ENCODE peak calls at places on chromosomes 4 and X, in five cellular contexts. K is GM12878, G is K562, B is HepG2, D is SK-N-SH. X is an unnamed sample.

GRCh38 chr4:39526810-39527295 is 386 bp downstream of the UGDH start:
- DNase-seq in D (no peak), K (no peak), G (no peak), B (no peak), X (no peak)

GRCh38 chr4:2962614-2963184 is 507 bp downstream of the NOP14 start:
- DNase-seq in B (peak), K (no peak), G (peak), D (no peak), X (peak)

GRCh38 chrX:17859609-17860178 is 1.4 kb downstream of the RAI2 start:
- DNase-seq in K (no peak), G (no peak), D (peak), B (no peak), X (no peak)

GRCh38 chrX:116239944-116240391 is 69.4 kb downstream of the AGTR2 start:
- DNase-seq in B (no peak), G (no peak), D (no peak), K (no peak), X (no peak)

GRCh38 chr4:53103489-53103888 is 241.4 kb downstream of the RASL11B start:
- DNase-seq in B (no peak), D (no peak), G (no peak), K (no peak), X (no peak)

GRCh38 chr4:140084426-140084825 is 69.6 kb downstream of the MAML3 start:
- DNase-seq in K (no peak), B (no peak), D (no peak), G (no peak), X (no peak)

GRCh38 chr4:3436798-3437581 is 4.8 kb upstream of the HGFAC start:
- DNase-seq in D (no peak), K (peak), B (no peak), G (no peak), X (no peak)

GRCh38 chrX:46254623-46255022 is 290.6 kb downstream of the ZNF674 start:
- DNase-seq in B (no peak), D (no peak), G (no peak), K (no peak), X (no peak)

GRCh38 chr4:122917731-122918130 is 4.7 kb downstream of the NUDT6 start:
- DNase-seq in D (no peak), B (no peak), K (no peak), G (no peak), X (no peak)

GRCh38 chr4:4791299-4791798 is 68.1 kb upstream of the MSX1 start:
- DNase-seq in B (no peak), D (peak), K (no peak), G (no peak), X (no peak)

GRCh38 chr4:20422398-20422797 is 170.7 kb downstream of the SLIT2 start:
- DNase-seq in B (peak), K (no peak), D (peak), G (peak), X (peak)

GRCh38 chr4:20641971-20642370 is 58.3 kb upstream of the PACRGL start:
- DNase-seq in G (no peak), K (no peak), D (no peak), B (no peak), X (no peak)

GRCh38 chr4:86999244-86999643 is 64.4 kb downstream of the AFF1 start:
- DNase-seq in K (no peak), B (no peak), G (no peak), D (peak), X (no peak)
- TF ChIP-seq FOXM1 in K (no peak), B (no peak), G (no peak), D (no peak), X (no peak)

DNA sequence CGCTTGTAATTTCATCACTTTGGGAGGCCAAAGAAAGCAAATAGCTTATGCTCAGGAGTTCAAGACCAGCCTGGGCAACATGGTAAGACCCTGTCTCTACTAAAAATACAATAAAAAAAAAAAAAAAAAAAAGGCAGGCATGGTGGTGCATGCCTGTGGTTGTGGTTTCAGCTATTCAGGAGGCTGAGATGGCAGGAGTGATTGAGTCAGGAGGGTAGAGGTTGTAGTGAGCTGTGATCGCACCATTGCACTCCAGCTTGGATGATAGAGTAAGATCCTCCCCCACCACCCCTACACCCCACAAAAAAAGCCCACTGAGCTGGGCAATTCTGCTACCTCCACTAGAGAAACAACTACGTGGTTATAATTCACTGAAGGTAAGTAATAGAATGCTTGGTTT is 118.8 kb upstream of the PCDH18 start:
- DNase-seq in D (no peak), B (no peak), G (no peak), K (no peak), X (no peak)
- TF ChIP-seq FOXM1 in D (no peak), B (no peak), G (no peak), K (no peak), X (no peak)

GRCh38 chr4:55781341-55781740 is 38.2 kb upstream of the EXOC1L start:
- DNase-seq in B (no peak), K (no peak), G (no peak), D (no peak), X (no peak)

GRCh38 chr4:55784747-55785146 is 34.8 kb upstream of the EXOC1L start:
- DNase-seq in G (no peak), K (no peak), B (no peak), D (no peak), X (no peak)

DNA sequence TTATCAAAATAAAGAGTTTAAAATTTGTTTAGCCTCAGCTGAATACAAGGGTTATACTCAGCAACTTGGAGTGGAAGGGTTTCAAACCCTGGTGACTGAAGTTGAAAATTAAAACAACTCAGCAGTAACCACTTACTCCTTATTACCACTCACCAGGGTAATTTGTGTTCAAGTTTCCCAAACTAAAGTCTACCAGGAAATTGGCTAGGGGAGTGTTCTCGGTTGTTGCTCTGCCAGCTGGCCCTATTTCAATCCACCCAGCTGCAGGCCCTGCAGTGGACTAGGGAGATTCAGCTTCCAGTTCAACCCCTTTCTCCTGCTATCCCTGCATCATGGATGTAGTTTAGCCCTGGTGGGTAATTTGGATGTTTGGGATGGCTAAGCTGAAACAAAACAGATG is 37.8 kb upstream of the EXOC1L start:
- DNase-seq in G (no peak), B (no peak), K (no peak), D (no peak), X (no peak)
- TF ChIP-seq FOXM1 in G (no peak), B (no peak), K (no peak), D (no peak), X (no peak)

DNA sequence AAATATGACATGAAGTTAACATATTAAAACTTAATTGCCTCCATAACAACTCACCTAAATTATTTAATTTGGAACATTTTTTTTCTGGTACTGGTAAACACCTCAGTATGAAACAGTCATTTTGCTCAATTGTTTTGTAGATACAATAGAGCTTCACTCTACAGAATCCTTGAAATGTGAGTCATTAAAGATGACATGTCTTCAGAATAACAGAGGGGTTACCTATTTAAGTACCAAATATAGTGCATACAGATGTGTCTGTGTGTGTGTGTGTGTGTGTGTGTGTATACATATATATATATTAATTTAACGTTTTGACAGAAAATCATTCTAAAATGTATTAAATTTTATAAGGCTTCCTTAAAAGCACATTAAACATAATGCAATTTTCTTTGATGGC is 297.6 kb downstream of the INPP4B start:
- DNase-seq in G (no peak), B (no peak), D (no peak), K (no peak), X (no peak)
- TF ChIP-seq FOXM1 in G (no peak), B (no peak), D (no peak), K (no peak), X (no peak)

GRCh38 chrX:129843209-129843458 is 552 bp downstream of the ZDHHC9 start:
- DNase-seq in G (no peak), D (no peak), B (no peak), K (no peak), X (no peak)

GRCh38 chrX:129843459-129844306 is at the start of gene ZDHHC9:
- DNase-seq in K (peak), G (peak), D (peak), B (peak), X (peak)

GRCh38 chrX:129845616-129846190 is 2.0 kb upstream of the ZDHHC9 start:
- DNase-seq in K (no peak), G (no peak), B (no peak), D (no peak), X (no peak)

GRCh38 chrX:129842510-129843208 is 1.0 kb downstream of the ZDHHC9 start:
- DNase-seq in G (peak), K (no peak), D (peak), B (peak), X (no peak)

DNA sequence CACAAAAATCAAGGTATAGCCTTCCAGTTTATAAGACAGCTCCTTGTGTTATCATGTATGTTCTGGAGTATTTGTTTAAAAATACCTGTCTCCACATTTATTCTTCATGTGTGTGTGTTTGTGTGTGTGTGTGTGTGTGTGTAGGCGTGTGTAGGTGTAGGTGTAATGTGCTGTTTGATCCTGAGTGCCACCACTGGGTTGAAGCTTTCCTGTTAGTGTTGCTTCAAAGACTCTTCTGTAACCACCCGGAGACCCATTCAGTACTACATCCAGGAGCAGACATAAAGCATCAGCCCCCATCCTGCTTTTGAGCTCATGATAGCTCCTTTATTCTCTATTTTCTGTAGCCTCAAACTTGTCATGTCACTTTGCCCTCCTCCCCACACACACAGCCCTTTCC is 3.0 kb upstream of the ZDHHC9 start:
- DNase-seq in K (no peak), G (no peak), B (no peak), D (no peak), X (no peak)
- TF ChIP-seq FOXM1 in K (no peak), G (no peak), B (no peak), D (no peak), X (no peak)

DNA sequence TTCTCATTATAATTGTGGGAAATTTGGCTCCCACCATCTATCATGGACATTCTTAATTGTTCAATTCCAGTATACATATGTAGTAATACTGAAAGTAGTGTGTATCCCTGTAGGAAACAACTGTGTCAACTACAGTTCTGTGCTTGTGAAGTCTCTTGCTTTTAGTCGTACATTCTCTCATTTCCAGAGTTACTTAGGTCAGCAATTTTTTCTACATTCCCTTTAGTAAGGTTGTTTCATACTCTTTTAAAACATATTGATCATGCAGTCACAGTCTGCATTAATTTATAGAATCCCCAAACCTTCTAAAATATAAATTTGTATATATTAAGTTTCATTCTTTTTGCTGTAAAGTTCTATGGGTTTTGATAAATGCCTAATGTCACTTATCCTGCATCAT is 289.2 kb upstream of the PCDH10 start:
- DNase-seq in B (no peak), G (no peak), K (no peak), D (no peak), X (no peak)
- TF ChIP-seq FOXM1 in B (no peak), G (no peak), K (no peak), D (no peak), X (no peak)

GRCh38 chr4:112284662-112285411 is 867 bp downstream of the TIFA start:
- DNase-seq in D (peak), B (no peak), K (no peak), G (peak), X (no peak)

GRCh38 chr4:112287258-112287873 is 1.7 kb upstream of the TIFA start:
- DNase-seq in G (no peak), D (no peak), B (no peak), K (no peak), X (no peak)

GRCh38 chr4:112289407-112290253 is 3.9 kb upstream of the TIFA start:
- DNase-seq in K (no peak), D (no peak), B (no peak), G (no peak), X (no peak)

GRCh38 chr4:112290341-112290740 is 4.6 kb upstream of the TIFA start:
- DNase-seq in G (peak), K (no peak), D (no peak), B (no peak), X (no peak)

DNA sequence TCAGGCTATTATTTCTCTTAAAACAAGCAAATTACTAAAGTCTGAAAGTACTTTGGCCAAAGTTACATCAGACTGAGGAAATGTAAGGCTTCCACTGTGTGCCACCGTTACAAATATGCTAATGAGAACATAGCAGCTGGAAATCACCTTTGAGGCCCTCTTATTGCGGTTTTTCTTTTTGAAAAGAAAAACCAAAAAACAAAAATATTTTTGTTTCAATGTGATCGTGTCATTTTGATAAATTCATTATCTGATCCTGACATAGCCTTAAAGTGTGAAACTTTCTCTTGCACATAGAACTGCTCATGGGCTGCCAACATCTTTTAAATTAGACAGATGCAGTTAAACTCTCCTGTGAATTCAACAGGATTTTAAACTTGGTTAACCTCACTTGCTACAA is 2.8 kb upstream of the TIFA start:
- DNase-seq in D (no peak), K (no peak), B (no peak), G (no peak), X (no peak)
- TF ChIP-seq FOXM1 in D (no peak), K (no peak), B (no peak), G (no peak), X (no peak)

GRCh38 chr4:158936238-158936637 is 166.6 kb upstream of the RAPGEF2 start:
- DNase-seq in D (no peak), B (no peak), K (no peak), G (no peak), X (no peak)
- TF ChIP-seq FOXM1 in D (no peak), B (no peak), K (no peak), G (no peak), X (no peak)

X was measured in HEK293T.